ENCODE peak calls at places on chromosomes 2 and 18, in nine cellular contexts. P is upper lobe of left lung; X is A549; S is upper lobe of right lung; E is pancreas; G is lung; M is mucosa of descending colon; V is CD8-positive, alpha-beta T cell; R is HCT116. B is an unnamed sample.

GRCh38 chr2:232611559-232612218 is 21.7 kb upstream of the EFHD1 start:
- ATAC-seq in P (peak), X (peak), S (peak), E (peak), G (no peak), M (peak), V (peak), R (peak), B (peak)

GRCh38 chr2:193103064-193103463 is 908.3 kb upstream of the TMEFF2 start:
- ATAC-seq in P (no peak), X (peak), S (no peak), E (no peak), G (no peak), M (no peak), V (no peak), R (no peak), B (no peak)

GRCh38 chr2:240972201-240972600 is 26.2 kb upstream of the SNED1 start:
- ATAC-seq in P (no peak), X (no peak), S (no peak), E (no peak), G (no peak), M (no peak), V (no peak), R (no peak), B (peak)

GRCh38 chr2:85621338-85621737 is 5.4 kb downstream of the USP39 start:
- ATAC-seq in P (no peak), X (no peak), S (no peak), E (no peak), G (no peak), M (peak), V (no peak), R (no peak), B (no peak)

GRCh38 chr2:218329027-218329825 is 27.4 kb upstream of the CATIP start:
- ATAC-seq in P (peak), X (no peak), S (peak), E (no peak), G (peak), M (peak), V (no peak), R (no peak), B (no peak)

GRCh38 chr2:239223330-239224248 is 177.2 kb downstream of the HDAC4 start:
- ATAC-seq in P (peak), X (peak), S (peak), E (peak), G (peak), M (peak), V (no peak), R (no peak), B (peak)

GRCh38 chr2:180000434-180000833 is 6.7 kb downstream of the CWC22 start:
- ATAC-seq in P (no peak), X (no peak), S (no peak), E (no peak), G (no peak), M (no peak), V (no peak), R (no peak), B (no peak)

GRCh38 chr2:186669146-186669545 is 24.7 kb upstream of the FAM171B start:
- ATAC-seq in P (no peak), X (no peak), S (no peak), E (no peak), G (no peak), M (no peak), V (no peak), R (no peak), B (no peak)

GRCh38 chr2:177413703-177414102 is 21.1 kb downstream of the AGPS start:
- ATAC-seq in P (no peak), X (no peak), S (no peak), E (no peak), G (no peak), M (no peak), V (no peak), R (no peak), B (no peak)

GRCh38 chr2:99961567-99961913 is 180.8 kb downstream of the AFF3 start:
- ATAC-seq in P (no peak), X (no peak), S (no peak), E (no peak), G (no peak), M (no peak), V (no peak), R (no peak), B (no peak)

GRCh38 chr18:456361-456821 is 44.1 kb downstream of the COLEC12 start:
- ATAC-seq in P (peak), X (no peak), S (peak), E (peak), G (peak), M (peak), V (no peak), R (no peak), B (peak)

GRCh38 chr18:22683196-22683676 is 249.9 kb upstream of the RBBP8 start:
- ATAC-seq in P (peak), X (peak), S (peak), E (peak), G (peak), M (peak), V (no peak), R (no peak), B (peak)

GRCh38 chr2:179594268-179595112 is 266.9 kb downstream of the ZNF385B start:
- ATAC-seq in P (no peak), X (no peak), S (no peak), E (no peak), G (no peak), M (no peak), V (no peak), R (no peak), B (no peak)

GRCh38 chr2:162710282-162710891 is 128.2 kb downstream of the KCNH7 start:
- ATAC-seq in P (no peak), X (peak), S (peak), E (peak), G (no peak), M (peak), V (no peak), R (no peak), B (no peak)

DNA sequence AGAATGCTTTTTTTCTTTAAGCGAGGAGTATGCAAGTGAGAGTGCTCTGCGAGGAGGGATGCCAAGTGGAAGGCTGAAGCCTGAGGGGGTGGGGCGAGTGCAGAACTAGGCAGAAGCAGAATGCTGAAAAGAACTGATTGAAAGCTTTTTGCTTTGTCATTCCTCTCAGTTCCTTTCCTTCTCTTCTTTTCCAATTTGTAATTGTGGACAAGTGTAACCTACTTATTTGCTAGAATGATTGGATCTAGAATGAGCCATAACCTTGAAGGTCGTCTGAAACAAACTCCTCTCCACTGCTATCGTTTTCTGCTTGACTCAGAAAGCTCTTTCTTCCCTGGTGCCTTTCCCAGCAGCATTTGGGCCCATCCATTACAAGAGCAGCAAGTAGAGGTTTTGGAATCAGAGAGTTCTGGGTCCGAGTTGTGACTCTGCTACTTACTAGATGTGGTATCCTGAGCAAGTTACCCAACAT is 115.3 kb downstream of the METTL8 start:
- ATAC-seq in P (peak), X (no peak), S (no peak), E (no peak), G (no peak), M (no peak), V (no peak), R (no peak), B (no peak)
- H3K4me3 ChIP-seq in P (no peak), X (no peak), S (no peak), E (no peak), G (no peak), M (no peak), V (no peak), R (no peak), B (no peak)

GRCh38 chr2:39490586-39490985 is 53.5 kb upstream of the MAP4K3 start:
- ATAC-seq in P (no peak), X (no peak), S (no peak), E (no peak), G (no peak), M (no peak), V (no peak), R (no peak), B (no peak)
- H3K4me3 ChIP-seq in P (no peak), X (no peak), S (no peak), E (no peak), G (no peak), M (no peak), V (no peak), R (no peak), B (no peak)

DNA sequence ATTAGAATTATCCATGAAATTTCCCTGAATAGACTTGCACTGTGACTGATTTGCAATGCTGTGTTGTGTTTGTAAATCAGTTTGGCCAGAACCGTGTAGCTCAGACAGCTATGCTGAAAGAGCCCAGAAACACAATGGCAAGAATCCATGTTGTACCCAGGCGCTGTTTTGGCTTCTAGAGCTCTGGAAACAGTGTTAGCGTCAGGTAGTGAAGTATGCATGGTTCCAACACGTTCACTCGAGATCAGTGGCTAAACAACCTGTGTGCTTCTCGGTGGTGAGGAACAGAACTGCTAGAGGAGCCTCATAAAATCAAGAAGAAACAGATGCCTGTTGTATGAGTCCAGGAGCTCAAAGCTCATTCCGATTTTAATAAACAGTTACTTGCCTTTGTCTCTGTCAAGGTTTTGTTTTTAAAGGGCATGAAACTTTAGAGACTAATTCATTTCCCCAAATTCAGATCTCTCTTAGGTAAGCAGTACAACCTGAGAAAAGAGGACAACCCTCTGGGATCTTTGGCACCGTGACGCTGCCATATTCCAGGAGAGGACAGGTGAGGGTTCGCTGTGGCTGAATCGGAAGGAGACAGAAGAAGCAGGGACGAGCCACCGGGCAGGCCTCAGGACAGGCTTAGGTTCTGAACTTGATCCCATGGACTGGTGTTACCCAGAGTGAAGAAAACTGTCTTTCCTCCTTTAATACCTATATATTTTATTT is 43.6 kb downstream of the GORASP2 start:
- ATAC-seq in P (no peak), X (peak), S (no peak), E (peak), G (no peak), M (peak), V (no peak), R (no peak), B (no peak)
- H3K4me3 ChIP-seq in P (peak), X (peak), S (no peak), E (peak), G (no peak), M (no peak), V (peak), R (no peak), B (peak)

GRCh38 chr2:86788881-86789686 is 1.6 kb downstream of the CD8A start:
- ATAC-seq in P (no peak), X (peak), S (no peak), E (no peak), G (no peak), M (no peak), V (no peak), R (no peak), B (no peak)
- H3K4me3 ChIP-seq in P (peak), X (peak), S (peak), E (no peak), G (no peak), M (no peak), V (peak), R (no peak), B (peak)

B was measured in gastroesophageal sphincter.